ENCODE peak calls at places on chromosomes 12 and 14, in five cellular contexts. W is lung, T is right atrium auricular region, Z is lower lobe of right lung, K is left lung. Q is an unnamed sample. For H3K4me1 and H3K36me3, the result is how much of the 10 kb centered on the place peaks cover.

GRCh38 chr14:50816419-50817047 is 14.4 kb downstream of the NIN start:
- DNase-seq in W (no peak), Z (no peak), K (no peak), T (no peak), Q (no peak)

GRCh38 chr12:114405449-114406271 is at the start of gene TBX5:
- DNase-seq in W (no peak), K (no peak), T (no peak), Z (no peak), Q (no peak)

GRCh38 chr12:94585624-94586023 is 64.7 kb downstream of the TMCC3 start:
- DNase-seq in K (no peak), Z (no peak), T (no peak), W (no peak), Q (no peak)

GRCh38 chr14:37899365-37899764 is 303.9 kb downstream of the TTC6 start:
- DNase-seq in W (no peak), K (no peak), T (no peak), Z (no peak), Q (no peak)

GRCh38 chr12:55470088-55470830 is at the start of gene OR6C70:
- DNase-seq in K (no peak), Z (no peak), W (no peak), T (no peak), Q (no peak)

GRCh38 chr14:91477388-91477787 is 32.7 kb downstream of the PPP4R3A start:
- DNase-seq in W (no peak), K (no peak), T (no peak), Z (no peak), Q (no peak)

GRCh38 chr12:19423531-19423930 is 15.8 kb upstream of the AEBP2 start:
- DNase-seq in Z (no peak), W (no peak), T (no peak), K (no peak), Q (no peak)

GRCh38 chr12:122961551-122962329 is 4.5 kb downstream of the ABCB9 start:
- DNase-seq in W (no peak), Z (no peak), K (no peak), T (no peak), Q (no peak)

GRCh38 chr12:26740348-26740747 is 92.6 kb downstream of the ITPR2 start:
- DNase-seq in W (no peak), K (no peak), Z (no peak), T (no peak), Q (no peak)

GRCh38 chr14:51776102-51776894 is 84.1 kb upstream of the GNG2 start:
- DNase-seq in W (peak), K (no peak), Z (no peak), T (peak), Q (no peak)

GRCh38 chr14:51823706-51824105 is 36.7 kb upstream of the GNG2 start:
- DNase-seq in W (no peak), T (no peak), Z (no peak), K (no peak), Q (no peak)

GRCh38 chr14:33938131-33938949 is 12.5 kb downstream of the EGLN3 start:
- DNase-seq in Z (no peak), T (peak), W (no peak), K (peak), Q (peak)

GRCh38 chr14:58193542-58193941 is 6.4 kb upstream of the ACTR10 start:
- DNase-seq in T (no peak), Z (no peak), W (no peak), K (no peak), Q (no peak)

GRCh38 chr14:22900088-22900799 is 17.2 kb downstream of the REM2 start:
- DNase-seq in Z (no peak), T (no peak), K (no peak), W (no peak), Q (no peak)

GRCh38 chr12:102879144-102879763 is 37.8 kb downstream of the PAH start:
- DNase-seq in T (peak), W (no peak), Z (peak), K (no peak), Q (no peak)

GRCh38 chr14:23590198-23590597 is 11.6 kb upstream of the JPH4 start:
- DNase-seq in W (no peak), Z (no peak), K (no peak), T (no peak), Q (no peak)

GRCh38 chr12:29086325-29087271 is 62.5 kb upstream of the FAR2 start:
- DNase-seq in K (peak), T (no peak), Z (no peak), W (no peak), Q (no peak)

GRCh38 chr14:58444627-58445026 is 17.1 kb downstream of the KIAA0586 start:
- DNase-seq in T (no peak), W (no peak), K (no peak), Z (no peak), Q (no peak)

GRCh38 chr12:107349008-107349747 is 255.8 kb upstream of the CRY1 start:
- DNase-seq in K (no peak), W (no peak), Z (no peak), T (no peak), Q (no peak)

GRCh38 chr14:90574640-90575131 is 177.9 kb downstream of the CALM1 start:
- DNase-seq in W (no peak), T (no peak), K (peak), Z (no peak), Q (no peak)

GRCh38 chr14:104974146-104974541 is 4.0 kb downstream of the AHNAK2 start:
- DNase-seq in K (peak), T (no peak), W (no peak), Z (peak), Q (no peak)
- H3K4me1 ChIP-seq in K (half or more), T (half or more), W (under half), Z (half or more), Q (under half)

DNA sequence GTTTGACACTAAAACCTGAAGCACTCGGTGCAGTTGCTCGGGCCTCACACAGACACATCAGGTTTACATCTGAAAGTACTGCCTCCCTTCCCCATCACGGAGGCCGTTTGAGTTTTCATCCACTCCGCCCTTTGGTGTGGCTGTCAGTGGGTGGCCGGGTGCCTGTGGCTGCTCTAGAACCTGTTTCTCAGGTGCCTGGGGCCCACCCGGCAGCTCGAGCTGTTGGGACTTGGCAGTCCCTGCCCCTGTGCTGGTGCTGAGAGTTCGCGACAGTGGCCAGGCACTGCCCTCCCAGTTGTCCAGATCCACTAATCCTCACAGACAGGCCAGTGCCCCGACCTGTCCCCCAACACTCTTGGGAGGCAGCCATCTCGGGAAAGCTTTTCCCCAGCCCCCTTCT is 22.4 kb downstream of the XRCC3 start:
- DNase-seq in W (no peak), T (no peak), Z (no peak), K (peak), Q (no peak)
- H3K36me3 ChIP-seq in W (under half), T (under half), Z (half or more), K (under half), Q (under half)

DNA sequence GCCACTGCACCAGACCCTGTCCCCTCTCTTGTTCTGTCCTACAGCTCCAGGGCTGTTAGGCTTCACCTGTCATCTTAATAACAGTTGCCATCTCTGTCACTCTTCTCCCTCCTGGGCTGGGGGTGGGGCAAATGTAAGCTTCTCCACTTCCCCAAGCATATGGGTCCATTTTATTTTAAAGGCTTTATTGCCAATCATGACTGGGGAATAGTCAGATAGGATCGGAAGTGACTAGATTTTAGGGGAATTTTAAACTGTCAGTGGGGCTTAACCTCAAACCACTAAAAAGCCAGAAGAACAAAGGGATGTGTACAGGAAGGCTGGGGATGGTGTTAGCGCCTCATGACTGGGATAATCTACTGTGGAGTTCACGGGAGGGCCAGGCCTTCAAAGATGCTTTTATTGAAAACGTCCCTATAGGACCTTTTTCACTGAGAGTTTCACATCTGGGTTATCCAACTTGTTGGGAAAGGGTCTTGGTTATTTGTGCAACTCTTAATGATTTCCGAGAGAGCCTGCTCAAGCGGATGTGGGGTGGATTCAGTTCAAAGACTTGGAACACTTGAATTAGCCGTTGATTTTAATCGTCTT is 41.6 kb downstream of the CHST11 start:
- DNase-seq in K (no peak), W (no peak), T (no peak), Z (no peak), Q (no peak)
- H3K4me1 ChIP-seq in K (half or more), W (under half), T (under half), Z (under half), Q (under half)

DNA sequence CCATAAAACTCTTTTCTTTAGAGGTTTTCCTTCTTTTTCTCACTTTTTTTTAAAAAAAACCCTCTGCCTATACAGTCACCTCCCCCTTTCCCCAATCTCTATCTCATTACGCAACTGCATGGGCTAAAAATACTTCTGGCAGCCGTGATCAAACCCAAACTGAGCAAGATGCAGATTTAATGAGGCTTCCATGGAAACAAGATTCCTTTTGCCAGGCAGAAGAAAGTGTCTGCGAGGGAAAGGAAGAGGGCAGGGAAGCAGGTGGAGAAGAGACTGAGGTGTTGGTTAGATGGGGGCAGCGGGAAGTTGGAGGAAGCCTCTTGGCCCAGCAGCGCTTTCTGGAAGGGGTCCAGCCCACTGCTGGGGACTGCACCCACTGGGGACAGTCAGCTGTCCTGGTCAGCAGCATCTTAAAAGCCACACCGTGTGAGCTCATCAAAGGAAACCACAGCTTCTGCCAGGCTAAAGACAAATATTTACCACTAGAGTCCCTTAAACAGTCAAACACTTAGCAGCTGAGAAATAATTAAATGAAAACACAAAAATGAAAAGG is 90.4 kb downstream of the SLC8A3 start:
- DNase-seq in T (no peak), K (no peak), Z (no peak), W (no peak), Q (no peak)
- H3K36me3 ChIP-seq in T (under half), K (under half), Z (under half), W (under half), Q (under half)

DNA sequence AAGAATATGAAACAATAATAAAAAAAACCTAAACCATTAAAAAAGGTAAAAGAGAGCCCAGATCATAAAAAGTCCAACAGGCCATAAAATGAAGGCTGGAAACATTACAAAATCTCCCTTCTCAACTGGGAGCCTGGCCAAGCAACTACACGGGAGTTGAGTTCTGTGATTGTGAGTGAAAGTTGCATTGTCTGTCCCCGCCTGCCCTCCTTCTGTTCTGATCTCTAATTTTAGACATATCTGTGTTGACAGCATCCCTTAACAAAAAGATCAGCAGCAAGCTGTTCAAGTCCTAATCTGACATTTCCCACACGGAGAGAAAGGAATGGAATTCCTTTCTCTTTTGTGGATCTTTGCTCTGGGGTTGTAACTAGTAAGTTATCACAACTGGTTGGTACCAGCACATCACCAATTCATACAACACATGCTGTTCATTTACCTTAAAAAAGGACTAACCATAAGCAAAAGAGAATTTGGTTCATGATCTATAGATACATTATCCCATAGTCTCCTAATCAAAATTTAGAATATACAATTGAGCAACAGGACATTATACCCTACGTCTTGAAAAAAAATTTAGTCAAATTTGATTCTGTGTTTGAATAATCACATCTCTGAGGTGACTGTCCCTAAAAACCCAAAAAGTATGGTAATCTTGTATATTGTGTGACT is 205.1 kb upstream of the GZMB start:
- DNase-seq in Z (no peak), W (no peak), K (no peak), T (no peak), Q (no peak)
- H3K4me1 ChIP-seq in Z (under half), W (under half), K (under half), T (under half), Q (under half)

DNA sequence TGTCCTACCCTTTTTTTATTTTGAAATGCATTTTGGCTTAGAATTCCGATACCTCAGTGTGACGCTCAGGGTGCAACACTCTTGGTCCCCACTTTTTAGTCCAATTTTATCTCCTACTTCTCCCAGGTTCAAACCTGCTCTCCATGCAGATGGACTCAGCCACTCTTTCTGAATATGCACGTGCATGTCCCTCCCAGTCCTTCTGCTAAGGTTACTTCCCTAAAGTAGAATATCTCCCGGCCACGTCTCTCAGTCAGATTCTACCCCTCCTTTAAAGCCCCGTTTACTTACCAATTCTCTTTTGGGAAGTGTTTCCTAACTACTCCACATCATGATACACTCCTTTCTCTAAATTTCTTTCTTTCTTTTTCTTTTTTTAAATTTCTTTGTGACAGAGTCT is 15.5 kb upstream of the PARP11 start:
- DNase-seq in Z (no peak), K (no peak), T (no peak), W (no peak), Q (no peak)
- H3K36me3 ChIP-seq in Z (under half), K (under half), T (under half), W (under half), Q (under half)

DNA sequence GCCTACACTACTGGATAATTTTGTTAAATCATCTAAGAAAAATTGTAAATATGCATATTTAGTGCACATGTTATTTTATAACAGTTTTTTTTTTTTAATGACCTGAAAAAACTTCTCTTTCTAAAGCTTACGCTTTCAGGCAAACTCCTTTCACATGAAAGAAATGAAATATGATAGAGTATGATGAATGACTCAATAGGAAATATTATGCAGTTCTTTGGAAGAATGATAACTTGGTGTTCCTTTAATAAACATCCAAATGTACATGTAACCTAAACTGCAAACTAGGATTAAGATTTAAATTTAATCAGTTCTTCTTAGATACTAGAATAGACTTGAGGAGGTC is 136.6 kb downstream of the FGD4 start:
- DNase-seq in Z (no peak), W (no peak), K (no peak), T (no peak), Q (no peak)
- H3K4me1 ChIP-seq in Z (half or more), W (under half), K (half or more), T (under half), Q (under half)

GRCh38 chr12:1777798-1778197 is 42.6 kb upstream of the LRTM2 start:
- DNase-seq in W (no peak), Z (no peak), K (no peak), T (no peak), Q (no peak)
- H3K36me3 ChIP-seq in W (under half), Z (under half), K (under half), T (under half), Q (under half)

GRCh38 chr14:77305696-77306095 is 15.0 kb downstream of the POMT2 start:
- DNase-seq in T (no peak), Z (no peak), W (no peak), K (no peak), Q (no peak)

GRCh38 chr14:77306406-77307098 is 14.1 kb downstream of the POMT2 start:
- DNase-seq in Z (no peak), K (no peak), T (no peak), W (no peak), Q (no peak)

GRCh38 chr14:77302926-77303325 is 17.8 kb downstream of the POMT2 start:
- DNase-seq in K (no peak), Z (no peak), T (no peak), W (no peak), Q (no peak)

GRCh38 chr14:77301103-77301502 is 19.6 kb downstream of the POMT2 start:
- DNase-seq in T (peak), K (no peak), Z (peak), W (peak), Q (no peak)

DNA sequence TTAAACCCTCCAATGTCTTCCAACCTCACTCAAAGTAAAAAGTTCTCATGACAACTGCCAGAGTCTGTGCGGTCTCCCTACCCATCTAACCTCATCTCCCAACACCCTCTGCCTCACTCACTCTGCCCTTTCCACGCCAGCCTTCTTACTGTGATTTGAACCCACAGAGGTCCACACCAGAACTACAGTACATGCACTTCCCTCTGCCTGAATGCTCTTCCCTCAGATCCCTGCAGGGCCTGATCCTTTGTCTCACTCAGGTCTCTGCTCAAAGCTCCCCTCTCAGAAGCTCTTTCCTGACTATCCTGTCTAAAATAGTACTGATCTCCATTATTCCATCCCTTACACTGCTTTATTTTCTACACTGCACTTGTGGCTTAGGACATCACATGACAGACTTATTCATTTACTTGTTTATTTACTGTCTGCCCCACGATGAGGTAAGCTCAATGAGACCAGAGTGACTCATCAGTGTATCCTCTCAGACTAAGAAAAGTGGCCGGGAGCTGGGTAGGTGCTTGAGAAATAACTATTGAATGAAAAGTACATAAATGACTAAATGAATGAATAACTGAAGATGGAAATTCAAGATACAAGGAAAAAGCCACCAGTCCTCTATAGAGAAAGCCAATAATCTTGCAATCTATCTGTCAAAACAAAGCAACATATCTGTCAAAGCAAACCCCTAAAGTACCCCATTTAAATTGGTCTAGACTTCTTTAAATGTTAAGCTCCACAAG is 17.1 kb downstream of the POMT2 start:
- DNase-seq in W (peak), K (no peak), T (peak), Z (no peak), Q (no peak)
- H3K4me1 ChIP-seq in W (under half), K (under half), T (under half), Z (under half), Q (under half)

DNA sequence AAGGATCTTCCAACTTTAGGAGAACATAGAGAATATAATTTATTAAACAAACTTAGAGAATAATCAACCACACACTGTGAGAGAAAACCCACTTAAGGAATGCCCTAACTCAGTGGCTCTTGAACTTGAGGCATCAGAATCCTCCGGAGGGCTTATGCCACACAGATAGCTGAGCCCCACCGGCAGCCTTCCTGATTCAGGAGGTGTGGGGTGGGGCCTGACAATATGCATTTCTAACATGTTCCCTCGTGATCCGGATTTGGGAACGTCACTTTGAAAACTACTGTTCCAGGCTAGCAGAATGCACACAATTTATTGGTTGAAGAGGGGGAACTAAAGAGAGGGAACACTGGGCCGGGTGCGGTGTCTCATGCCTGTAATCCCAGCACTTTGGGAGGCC is 2.0 kb upstream of the SOAT2 start:
- DNase-seq in K (no peak), Z (no peak), W (no peak), T (no peak), Q (no peak)
- H3K36me3 ChIP-seq in K (under half), Z (under half), W (under half), T (under half), Q (under half)

Q was measured in pancreas.